ENCODE peak calls at places on chromosome 19, in four cellular contexts. S, F, D and T are unnamed samples.
A peak's percentile ranks its signal among the peaks of the same experiment; 100 is the strongest.

GRCh38 chr19:34481861-34482379 is 362 bp downstream of the WTIP start:
- DNase-seq in S (no peak), F (no peak), D (no peak), T (no peak)

GRCh38 chr19:39104104-39104708 is 20.0 kb downstream of the ACP7 start:
- DNase-seq in S (no peak), F (peak; percentile 46), D (no peak), T (no peak)

GRCh38 chr19:13207237-13208130 is 57.3 kb downstream of the IER2 start:
- DNase-seq in S (no peak), F (no peak), D (no peak), T (no peak)

GRCh38 chr19:38304866-38305429 is 897 bp downstream of the C19orf33 start:
- DNase-seq in S (no peak), F (no peak), D (no peak), T (no peak)

GRCh38 chr19:41915248-41916032 is 12.8 kb downstream of the ERFL start:
- DNase-seq in S (no peak), F (no peak), D (no peak), T (no peak)

GRCh38 chr19:5141926-5142724 is 173.2 kb downstream of the KDM4B start:
- DNase-seq in S (no peak), F (no peak), D (no peak), T (peak; percentile 48)

GRCh38 chr19:16856091-16856490 is 26.9 kb downstream of the SIN3B start:
- DNase-seq in S (no peak), F (no peak), D (no peak), T (no peak)

GRCh38 chr19:13937479-13938360 is 497 bp downstream of the PODNL1 start:
- DNase-seq in S (no peak), F (no peak), D (no peak), T (no peak)

GRCh38 chr19:32404213-32404938 is 1.2 kb upstream of the DPY19L3 start:
- DNase-seq in S (no peak), F (no peak), D (no peak), T (no peak)

GRCh38 chr19:13102666-13103584 is at the start of gene LYL1:
- DNase-seq in S (no peak), F (no peak), D (no peak), T (peak; percentile 39)

GRCh38 chr19:3383121-3383722 is 16.8 kb downstream of the NFIC start:
- DNase-seq in S (no peak), F (no peak), D (no peak), T (no peak)

GRCh38 chr19:37867831-37868230 is 38.6 kb downstream of the WDR87 start:
- DNase-seq in S (no peak), F (no peak), D (no peak), T (no peak)

GRCh38 chr19:48818234-48818823 is 7.5 kb upstream of the BCAT2 start:
- DNase-seq in S (no peak), F (no peak), D (no peak), T (no peak)

GRCh38 chr19:369256-369655 is 24.7 kb upstream of the MIER2 start:
- DNase-seq in S (no peak), F (no peak), D (no peak), T (no peak)

GRCh38 chr19:50718255-50719118 is 1.1 kb downstream of the SHANK1 start:
- DNase-seq in S (no peak), F (no peak), D (no peak), T (no peak)

GRCh38 chr19:48569814-48570213 is 17.8 kb downstream of the SULT2B1 start:
- DNase-seq in S (no peak), F (no peak), D (peak; percentile 23), T (no peak)

GRCh38 chr19:55554302-55554701 is 9.0 kb upstream of the SBK3 start:
- DNase-seq in S (no peak), F (no peak), D (no peak), T (no peak)

GRCh38 chr19:46730187-46730586 is 13.3 kb upstream of the PRKD2 start:
- DNase-seq in S (no peak), F (no peak), D (no peak), T (no peak)

GRCh38 chr19:11377756-11378155 is 3.3 kb downstream of the SWSAP1 start:
- DNase-seq in S (no peak), F (no peak), D (no peak), T (no peak)

GRCh38 chr19:1503089-1503924 is 9.5 kb downstream of the ADAMTSL5 start:
- DNase-seq in S (no peak), F (peak; percentile 58), D (no peak), T (peak; percentile 41)

GRCh38 chr19:30236006-30236405 is 136.2 kb upstream of the ZNF536 start:
- DNase-seq in S (no peak), F (peak; percentile 84), D (no peak), T (no peak)

GRCh38 chr19:2666344-2666994 is 36.0 kb downstream of the GNG7 start:
- DNase-seq in S (no peak), F (no peak), D (no peak), T (no peak)

GRCh38 chr19:39916851-39917396 is 17.5 kb downstream of the FCGBP start:
- DNase-seq in S (no peak), F (peak; percentile 44), D (no peak), T (no peak)

GRCh38 chr19:19508217-19508616 is 7.1 kb downstream of the TSSK6 start:
- DNase-seq in S (no peak), F (no peak), D (no peak), T (no peak)

GRCh38 chr19:15892012-15892411 is 5.9 kb downstream of the CYP4F2 start:
- DNase-seq in S (no peak), F (no peak), D (no peak), T (no peak)

GRCh38 chr19:18929311-18929710 is 9.8 kb downstream of the DDX49 start:
- DNase-seq in S (no peak), F (no peak), D (no peak), T (no peak)

GRCh38 chr19:9839415-9839814 is 4.3 kb downstream of the PIN1 start:
- DNase-seq in S (no peak), F (no peak), D (no peak), T (no peak)

GRCh38 chr19:46495789-46496099 is at the start of gene PNMA8B:
- DNase-seq in S (peak; percentile 82), F (peak; percentile 94), D (no peak), T (no peak)